ENCODE peak calls at places on chromosomes 6 and 20, in four cellular contexts. One of them, this sample, is unnamed.
A peak's percentile ranks its signal among the peaks of the same experiment; 100 is the strongest.

GRCh38 chr20:14336667-14337066 is 745 bp downstream of the FLRT3 start:
- DNase-seq in neuronal stem cell: no peak
- DNase-seq in OCI-LY7: no peak
- DNase-seq in dorsolateral prefrontal cortex: no peak
- DNase-seq in this sample: no peak

GRCh38 chr6:79463721-79464120 is 73.5 kb downstream of the LCA5 start:
- DNase-seq in dorsolateral prefrontal cortex: no peak
- DNase-seq in neuronal stem cell: peak; percentile 17
- DNase-seq in OCI-LY7: no peak
- DNase-seq in this sample: no peak

GRCh38 chr20:23412026-23412425 is 9.3 kb downstream of the NAPB start:
- DNase-seq in neuronal stem cell: no peak
- DNase-seq in OCI-LY7: no peak
- DNase-seq in dorsolateral prefrontal cortex: no peak
- DNase-seq in this sample: no peak

GRCh38 chr6:30450908-30451818 is 38.1 kb upstream of the HLA-E start:
- DNase-seq in neuronal stem cell: no peak
- DNase-seq in dorsolateral prefrontal cortex: no peak
- DNase-seq in OCI-LY7: no peak
- DNase-seq in this sample: peak; percentile 13

GRCh38 chr6:123592426-123592825 is 44.3 kb downstream of the TRDN start:
- DNase-seq in neuronal stem cell: no peak
- DNase-seq in OCI-LY7: no peak
- DNase-seq in dorsolateral prefrontal cortex: no peak
- DNase-seq in this sample: no peak

GRCh38 chr20:53795170-53795569 is 201.5 kb upstream of the ZNF217 start:
- DNase-seq in OCI-LY7: no peak
- DNase-seq in dorsolateral prefrontal cortex: no peak
- DNase-seq in neuronal stem cell: no peak
- DNase-seq in this sample: no peak

GRCh38 chr6:170135821-170136471 is 154.9 kb downstream of the DLL1 start:
- DNase-seq in dorsolateral prefrontal cortex: peak; percentile 36
- DNase-seq in OCI-LY7: no peak
- DNase-seq in neuronal stem cell: no peak
- DNase-seq in this sample: no peak

GRCh38 chr6:169714178-169714577 is 10.1 kb downstream of the PHF10 start:
- DNase-seq in dorsolateral prefrontal cortex: no peak
- DNase-seq in OCI-LY7: no peak
- DNase-seq in neuronal stem cell: no peak
- DNase-seq in this sample: no peak

GRCh38 chr20:51510169-51510568 is 32.4 kb downstream of the NFATC2 start:
- DNase-seq in OCI-LY7: no peak
- DNase-seq in dorsolateral prefrontal cortex: no peak
- DNase-seq in neuronal stem cell: no peak
- DNase-seq in this sample: no peak

GRCh38 chr20:327041-327945 is 1.9 kb downstream of the SOX12 start:
- DNase-seq in dorsolateral prefrontal cortex: peak; percentile 81
- DNase-seq in neuronal stem cell: peak; percentile 98
- DNase-seq in OCI-LY7: peak; percentile 95
- DNase-seq in this sample: peak; percentile 51

GRCh38 chr20:17653835-17654648 is 28.0 kb downstream of the RRBP1 start:
- DNase-seq in dorsolateral prefrontal cortex: no peak
- DNase-seq in neuronal stem cell: no peak
- DNase-seq in OCI-LY7: no peak
- DNase-seq in this sample: no peak

GRCh38 chr6:42210551-42210950 is 7.1 kb downstream of the MRPS10 start:
- DNase-seq in OCI-LY7: no peak
- DNase-seq in neuronal stem cell: no peak
- DNase-seq in dorsolateral prefrontal cortex: no peak
- DNase-seq in this sample: no peak

GRCh38 chr6:132320007-132320406 is 81.3 kb downstream of the MOXD1 start:
- DNase-seq in neuronal stem cell: no peak
- DNase-seq in dorsolateral prefrontal cortex: no peak
- DNase-seq in OCI-LY7: no peak
- DNase-seq in this sample: no peak

GRCh38 chr6:50591135-50591534 is 122.2 kb upstream of the TFAP2D start:
- DNase-seq in OCI-LY7: no peak
- DNase-seq in neuronal stem cell: no peak
- DNase-seq in dorsolateral prefrontal cortex: no peak
- DNase-seq in this sample: no peak

GRCh38 chr20:16128538-16129106 is 444.6 kb downstream of the KIF16B start:
- DNase-seq in neuronal stem cell: no peak
- DNase-seq in dorsolateral prefrontal cortex: no peak
- DNase-seq in OCI-LY7: no peak
- DNase-seq in this sample: no peak

GRCh38 chr20:50520222-50520877 is 10.2 kb downstream of the PTPN1 start:
- DNase-seq in dorsolateral prefrontal cortex: no peak
- DNase-seq in OCI-LY7: no peak
- DNase-seq in neuronal stem cell: no peak
- DNase-seq in this sample: no peak

GRCh38 chr6:88119769-88120168 is 46.4 kb downstream of the CNR1 start:
- DNase-seq in neuronal stem cell: peak; percentile 45
- DNase-seq in dorsolateral prefrontal cortex: no peak
- DNase-seq in OCI-LY7: peak; percentile 64
- DNase-seq in this sample: no peak

GRCh38 chr20:60250251-60250650 is 292.0 kb downstream of the CDH26 start:
- DNase-seq in OCI-LY7: no peak
- DNase-seq in neuronal stem cell: no peak
- DNase-seq in dorsolateral prefrontal cortex: no peak
- DNase-seq in this sample: no peak

GRCh38 chr20:20562507-20562906 is 149.9 kb downstream of the RALGAPA2 start:
- DNase-seq in OCI-LY7: no peak
- DNase-seq in dorsolateral prefrontal cortex: no peak
- DNase-seq in neuronal stem cell: no peak
- DNase-seq in this sample: no peak

GRCh38 chr20:57669626-57670025 is 40.2 kb downstream of the PMEPA1 start:
- DNase-seq in neuronal stem cell: no peak
- DNase-seq in dorsolateral prefrontal cortex: no peak
- DNase-seq in OCI-LY7: no peak
- DNase-seq in this sample: no peak

GRCh38 chr6:36382976-36383375 is 4.5 kb downstream of the ETV7 start:
- DNase-seq in OCI-LY7: no peak
- DNase-seq in dorsolateral prefrontal cortex: no peak
- DNase-seq in neuronal stem cell: no peak
- DNase-seq in this sample: no peak

GRCh38 chr6:80594461-80594860 is 488.0 kb downstream of the BCKDHB start:
- DNase-seq in neuronal stem cell: no peak
- DNase-seq in OCI-LY7: no peak
- DNase-seq in dorsolateral prefrontal cortex: no peak
- DNase-seq in this sample: no peak

GRCh38 chr6:130252527-130253237 is 29.9 kb upstream of the SAMD3 start:
- DNase-seq in neuronal stem cell: no peak
- DNase-seq in dorsolateral prefrontal cortex: no peak
- DNase-seq in OCI-LY7: no peak
- DNase-seq in this sample: no peak

GRCh38 chr20:3218307-3218988 is 9.2 kb downstream of the ITPA start:
- DNase-seq in neuronal stem cell: peak; percentile 52
- DNase-seq in OCI-LY7: peak; percentile 43
- DNase-seq in dorsolateral prefrontal cortex: no peak
- DNase-seq in this sample: peak; percentile 13

GRCh38 chr6:125802383-125802782 is 11.6 kb downstream of the NCOA7 start:
- DNase-seq in dorsolateral prefrontal cortex: no peak
- DNase-seq in neuronal stem cell: no peak
- DNase-seq in OCI-LY7: no peak
- DNase-seq in this sample: no peak

GRCh38 chr20:13061381-13061780 is 52.6 kb downstream of the SPTLC3 start:
- DNase-seq in dorsolateral prefrontal cortex: no peak
- DNase-seq in OCI-LY7: no peak
- DNase-seq in neuronal stem cell: no peak
- DNase-seq in this sample: no peak

GRCh38 chr6:108966855-108967755 is 118.9 kb downstream of the ARMC2 start:
- DNase-seq in OCI-LY7: no peak
- DNase-seq in dorsolateral prefrontal cortex: no peak
- DNase-seq in neuronal stem cell: peak; percentile 46
- DNase-seq in this sample: no peak

GRCh38 chr6:6753301-6753700 is 164.8 kb downstream of the LY86 start:
- DNase-seq in dorsolateral prefrontal cortex: no peak
- DNase-seq in OCI-LY7: no peak
- DNase-seq in neuronal stem cell: no peak
- DNase-seq in this sample: no peak

GRCh38 chr6:6758546-6758914 is 170.0 kb downstream of the LY86 start:
- DNase-seq in OCI-LY7: no peak
- DNase-seq in dorsolateral prefrontal cortex: no peak
- DNase-seq in neuronal stem cell: no peak
- DNase-seq in this sample: no peak

GRCh38 chr6:6764764-6765434 is 176.4 kb downstream of the LY86 start:
- DNase-seq in OCI-LY7: no peak
- DNase-seq in dorsolateral prefrontal cortex: no peak
- DNase-seq in neuronal stem cell: no peak
- DNase-seq in this sample: no peak

GRCh38 chr6:6760054-6760453 is 171.5 kb downstream of the LY86 start:
- DNase-seq in OCI-LY7: no peak
- DNase-seq in dorsolateral prefrontal cortex: no peak
- DNase-seq in neuronal stem cell: no peak
- DNase-seq in this sample: no peak

DNA sequence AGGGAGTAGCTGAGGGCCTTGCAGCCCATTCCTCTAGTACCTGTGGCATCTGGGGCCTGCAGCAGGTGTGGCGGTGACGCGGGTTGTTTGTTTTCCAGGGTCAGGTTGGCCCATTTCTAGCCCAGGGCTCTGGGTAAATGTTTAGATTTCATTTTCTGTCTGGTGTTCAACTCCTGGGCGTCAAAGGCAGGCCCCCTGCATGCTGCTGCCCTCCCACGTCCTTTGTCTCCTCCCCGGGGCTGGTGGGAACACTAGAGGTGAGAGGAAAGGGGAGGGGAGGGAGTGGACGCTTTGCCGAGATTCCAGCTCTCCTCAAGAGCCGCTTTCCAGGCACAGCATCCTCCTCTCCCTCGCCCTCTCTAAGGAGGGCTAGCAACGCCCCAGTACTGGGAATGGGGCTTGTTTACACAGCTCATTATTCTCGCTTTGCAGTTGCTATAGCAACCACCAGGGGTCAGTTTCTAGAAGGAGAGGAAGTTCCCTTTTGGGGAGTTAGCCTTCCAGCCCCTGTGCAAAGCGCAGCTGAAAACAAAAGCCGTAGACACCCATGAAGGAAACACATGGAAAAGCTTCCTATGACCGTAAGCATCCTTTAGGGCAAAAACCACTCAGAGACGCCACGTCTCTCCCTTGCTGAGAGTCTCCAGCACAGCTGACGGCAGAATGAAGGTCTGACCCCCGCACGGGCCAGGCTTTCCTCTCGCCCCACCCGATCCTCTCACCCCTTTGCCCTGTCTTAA is 170.6 kb downstream of the LY86 start:
- DNase-seq in dorsolateral prefrontal cortex: no peak
- DNase-seq in OCI-LY7: peak; percentile 50
- DNase-seq in neuronal stem cell: peak; percentile 84
- DNase-seq in this sample: peak; percentile 13
- H3K27ac ChIP-seq in dorsolateral prefrontal cortex: no peak overlapping the region
- H3K27ac ChIP-seq in OCI-LY7: no peak overlapping the region
- H3K27ac ChIP-seq in neuronal stem cell: peak overlapping the region; percentile 41
- H3K27ac ChIP-seq in this sample: no peak overlapping the region

DNA sequence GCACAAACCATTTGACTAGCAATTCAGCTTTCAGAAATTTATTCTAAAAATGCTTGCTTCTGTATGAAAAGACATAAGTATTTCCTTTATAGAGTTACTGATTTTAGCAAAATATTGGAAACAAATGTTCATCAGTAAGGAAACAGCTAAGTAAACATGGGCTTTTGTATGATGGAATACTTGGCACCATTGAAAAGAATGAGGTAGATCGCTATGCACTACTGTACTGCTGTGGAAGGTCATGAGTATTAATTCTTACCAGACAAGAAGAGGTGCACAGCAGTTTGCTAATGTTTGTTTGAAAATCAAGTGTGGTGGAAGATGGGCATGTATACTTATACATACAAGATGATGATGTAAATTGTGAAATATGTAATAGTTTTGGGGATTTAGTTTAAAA is 73.0 kb downstream of the FARS2 start:
- DNase-seq in neuronal stem cell: no peak
- DNase-seq in dorsolateral prefrontal cortex: no peak
- DNase-seq in OCI-LY7: no peak
- DNase-seq in this sample: no peak
- H3K27ac ChIP-seq in neuronal stem cell: no peak overlapping the region
- H3K27ac ChIP-seq in dorsolateral prefrontal cortex: no peak overlapping the region
- H3K27ac ChIP-seq in OCI-LY7: no peak overlapping the region
- H3K27ac ChIP-seq in this sample: no peak overlapping the region

GRCh38 chr20:10739134-10739533 is 65.3 kb upstream of the JAG1 start:
- DNase-seq in neuronal stem cell: no peak
- DNase-seq in dorsolateral prefrontal cortex: no peak
- DNase-seq in OCI-LY7: no peak
- DNase-seq in this sample: no peak

GRCh38 chr20:10745790-10746189 is 72.0 kb upstream of the JAG1 start:
- DNase-seq in OCI-LY7: no peak
- DNase-seq in neuronal stem cell: no peak
- DNase-seq in dorsolateral prefrontal cortex: no peak
- DNase-seq in this sample: no peak

GRCh38 chr20:10739575-10739974 is 65.8 kb upstream of the JAG1 start:
- DNase-seq in neuronal stem cell: no peak
- DNase-seq in dorsolateral prefrontal cortex: no peak
- DNase-seq in OCI-LY7: no peak
- DNase-seq in this sample: no peak

GRCh38 chr20:10735195-10735949 is 61.6 kb upstream of the JAG1 start:
- DNase-seq in dorsolateral prefrontal cortex: no peak
- DNase-seq in OCI-LY7: no peak
- DNase-seq in neuronal stem cell: no peak
- DNase-seq in this sample: no peak

DNA sequence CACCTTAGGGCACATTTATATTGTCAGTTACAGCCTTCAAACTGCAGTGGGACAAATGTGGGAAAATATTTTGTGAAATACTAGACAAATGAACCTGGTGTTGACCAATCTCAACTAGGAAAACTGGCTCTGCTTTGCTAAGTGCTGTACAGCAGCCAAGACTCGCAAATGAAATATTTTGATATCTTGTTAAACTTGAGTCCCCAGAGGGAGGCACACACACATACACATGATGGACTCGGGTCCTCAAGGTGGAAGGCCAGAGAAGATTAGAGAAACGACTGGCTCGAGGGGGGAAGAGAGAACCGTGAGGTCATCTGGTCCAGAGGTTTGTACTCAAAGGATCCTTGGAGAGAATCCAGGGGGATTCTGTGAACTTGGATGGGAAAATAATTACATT is 67.3 kb upstream of the JAG1 start:
- DNase-seq in dorsolateral prefrontal cortex: no peak
- DNase-seq in OCI-LY7: no peak
- DNase-seq in neuronal stem cell: no peak
- DNase-seq in this sample: no peak
- H3K27ac ChIP-seq in dorsolateral prefrontal cortex: no peak overlapping the region
- H3K27ac ChIP-seq in OCI-LY7: no peak overlapping the region
- H3K27ac ChIP-seq in neuronal stem cell: no peak overlapping the region
- H3K27ac ChIP-seq in this sample: no peak overlapping the region

GRCh38 chr6:18496462-18496861 is 109.3 kb downstream of the RNF144B start:
- DNase-seq in dorsolateral prefrontal cortex: no peak
- DNase-seq in neuronal stem cell: no peak
- DNase-seq in OCI-LY7: no peak
- DNase-seq in this sample: no peak

GRCh38 chr6:18492957-18493356 is 105.8 kb downstream of the RNF144B start:
- DNase-seq in OCI-LY7: no peak
- DNase-seq in dorsolateral prefrontal cortex: no peak
- DNase-seq in neuronal stem cell: no peak
- DNase-seq in this sample: no peak

GRCh38 chr6:18491303-18492090 is 104.3 kb downstream of the RNF144B start:
- DNase-seq in dorsolateral prefrontal cortex: no peak
- DNase-seq in neuronal stem cell: no peak
- DNase-seq in OCI-LY7: no peak
- DNase-seq in this sample: no peak

GRCh38 chr6:18495236-18495635 is 108.1 kb downstream of the RNF144B start:
- DNase-seq in OCI-LY7: no peak
- DNase-seq in dorsolateral prefrontal cortex: no peak
- DNase-seq in neuronal stem cell: no peak
- DNase-seq in this sample: no peak

GRCh38 chr6:18493421-18493891 is 106.3 kb downstream of the RNF144B start:
- DNase-seq in OCI-LY7: no peak
- DNase-seq in dorsolateral prefrontal cortex: no peak
- DNase-seq in neuronal stem cell: no peak
- DNase-seq in this sample: no peak
- H3K27ac ChIP-seq in OCI-LY7: no peak overlapping the region
- H3K27ac ChIP-seq in dorsolateral prefrontal cortex: no peak overlapping the region
- H3K27ac ChIP-seq in neuronal stem cell: no peak overlapping the region
- H3K27ac ChIP-seq in this sample: no peak overlapping the region